ENCODE peak calls at places on chromosomes 13 and 19, in eight cellular contexts. One of them, this sample, is unnamed.

GRCh38 chr19:15866646-15867045 is 31.2 kb downstream of the CYP4F2 start:
- DNase-seq in CD8-positive, alpha-beta T cell: no peak
- DNase-seq in NCI-H446: no peak
- DNase-seq in stimulated activated CD4-positive, alpha-beta T cell treated with anti-CD3 and anti-CD28 coated beads, Interleukin-1b, Interleukin-23, amount 100 ng/mL, for 4 hours: no peak
- DNase-seq in putamen: no peak
- DNase-seq in fibroblast of the aortic adventitia: no peak
- DNase-seq in T-helper 1 cell: no peak
- DNase-seq in stimulated activated CD8-positive, alpha-beta memory T cell treated with anti-CD3 and anti-CD28 coated beads, Interleukin-7, amount 100 ng/mL, for 1 hour: no peak
- DNase-seq in this sample: no peak

GRCh38 chr19:4358709-4359626 is 15.6 kb downstream of the MPND start:
- DNase-seq in stimulated activated CD8-positive, alpha-beta memory T cell treated with anti-CD3 and anti-CD28 coated beads, Interleukin-7, amount 100 ng/mL, for 1 hour: no peak
- DNase-seq in CD8-positive, alpha-beta T cell: no peak
- DNase-seq in NCI-H446: no peak
- DNase-seq in stimulated activated CD4-positive, alpha-beta T cell treated with anti-CD3 and anti-CD28 coated beads, Interleukin-1b, Interleukin-23, amount 100 ng/mL, for 4 hours: no peak
- DNase-seq in T-helper 1 cell: no peak
- DNase-seq in putamen: no peak
- DNase-seq in fibroblast of the aortic adventitia: no peak
- DNase-seq in this sample: no peak

GRCh38 chr13:46321494-46322225 is 65.4 kb downstream of the RUBCNL start:
- DNase-seq in NCI-H446: no peak
- DNase-seq in stimulated activated CD8-positive, alpha-beta memory T cell treated with anti-CD3 and anti-CD28 coated beads, Interleukin-7, amount 100 ng/mL, for 1 hour: peak; percentile 49
- DNase-seq in putamen: peak; percentile 44
- DNase-seq in stimulated activated CD4-positive, alpha-beta T cell treated with anti-CD3 and anti-CD28 coated beads, Interleukin-1b, Interleukin-23, amount 100 ng/mL, for 4 hours: peak; percentile 56
- DNase-seq in T-helper 1 cell: peak; percentile 81
- DNase-seq in fibroblast of the aortic adventitia: peak; percentile 82
- DNase-seq in CD8-positive, alpha-beta T cell: peak; percentile 73
- DNase-seq in this sample: peak; percentile 68

GRCh38 chr13:31442605-31443004 is 242.8 kb downstream of the B3GLCT start:
- DNase-seq in putamen: no peak
- DNase-seq in stimulated activated CD4-positive, alpha-beta T cell treated with anti-CD3 and anti-CD28 coated beads, Interleukin-1b, Interleukin-23, amount 100 ng/mL, for 4 hours: no peak
- DNase-seq in stimulated activated CD8-positive, alpha-beta memory T cell treated with anti-CD3 and anti-CD28 coated beads, Interleukin-7, amount 100 ng/mL, for 1 hour: no peak
- DNase-seq in CD8-positive, alpha-beta T cell: no peak
- DNase-seq in fibroblast of the aortic adventitia: no peak
- DNase-seq in T-helper 1 cell: no peak
- DNase-seq in NCI-H446: no peak
- DNase-seq in this sample: no peak

GRCh38 chr13:47252627-47253026 is 355.8 kb upstream of the HTR2A start:
- DNase-seq in CD8-positive, alpha-beta T cell: no peak
- DNase-seq in fibroblast of the aortic adventitia: peak; percentile 62
- DNase-seq in stimulated activated CD4-positive, alpha-beta T cell treated with anti-CD3 and anti-CD28 coated beads, Interleukin-1b, Interleukin-23, amount 100 ng/mL, for 4 hours: no peak
- DNase-seq in putamen: no peak
- DNase-seq in T-helper 1 cell: no peak
- DNase-seq in NCI-H446: no peak
- DNase-seq in stimulated activated CD8-positive, alpha-beta memory T cell treated with anti-CD3 and anti-CD28 coated beads, Interleukin-7, amount 100 ng/mL, for 1 hour: no peak
- DNase-seq in this sample: no peak

GRCh38 chr19:34313188-34313587 is 51.8 kb upstream of the GPI start:
- DNase-seq in T-helper 1 cell: no peak
- DNase-seq in fibroblast of the aortic adventitia: peak; percentile 75
- DNase-seq in NCI-H446: no peak
- DNase-seq in stimulated activated CD8-positive, alpha-beta memory T cell treated with anti-CD3 and anti-CD28 coated beads, Interleukin-7, amount 100 ng/mL, for 1 hour: no peak
- DNase-seq in putamen: no peak
- DNase-seq in stimulated activated CD4-positive, alpha-beta T cell treated with anti-CD3 and anti-CD28 coated beads, Interleukin-1b, Interleukin-23, amount 100 ng/mL, for 4 hours: no peak
- DNase-seq in CD8-positive, alpha-beta T cell: no peak
- DNase-seq in this sample: no peak

GRCh38 chr19:56113071-56113632 is 7.9 kb downstream of the ZNF787 start:
- DNase-seq in CD8-positive, alpha-beta T cell: no peak
- DNase-seq in stimulated activated CD4-positive, alpha-beta T cell treated with anti-CD3 and anti-CD28 coated beads, Interleukin-1b, Interleukin-23, amount 100 ng/mL, for 4 hours: no peak
- DNase-seq in putamen: no peak
- DNase-seq in NCI-H446: no peak
- DNase-seq in stimulated activated CD8-positive, alpha-beta memory T cell treated with anti-CD3 and anti-CD28 coated beads, Interleukin-7, amount 100 ng/mL, for 1 hour: no peak
- DNase-seq in T-helper 1 cell: no peak
- DNase-seq in fibroblast of the aortic adventitia: no peak
- DNase-seq in this sample: no peak

GRCh38 chr13:30191491-30192100 is 115.8 kb downstream of the KATNAL1 start:
- DNase-seq in stimulated activated CD8-positive, alpha-beta memory T cell treated with anti-CD3 and anti-CD28 coated beads, Interleukin-7, amount 100 ng/mL, for 1 hour: no peak
- DNase-seq in stimulated activated CD4-positive, alpha-beta T cell treated with anti-CD3 and anti-CD28 coated beads, Interleukin-1b, Interleukin-23, amount 100 ng/mL, for 4 hours: no peak
- DNase-seq in putamen: no peak
- DNase-seq in NCI-H446: no peak
- DNase-seq in fibroblast of the aortic adventitia: no peak
- DNase-seq in T-helper 1 cell: no peak
- DNase-seq in CD8-positive, alpha-beta T cell: no peak
- DNase-seq in this sample: no peak

GRCh38 chr19:38728752-38729541 is 15.3 kb downstream of the CAPN12 start:
- DNase-seq in stimulated activated CD8-positive, alpha-beta memory T cell treated with anti-CD3 and anti-CD28 coated beads, Interleukin-7, amount 100 ng/mL, for 1 hour: no peak
- DNase-seq in CD8-positive, alpha-beta T cell: no peak
- DNase-seq in putamen: no peak
- DNase-seq in T-helper 1 cell: no peak
- DNase-seq in stimulated activated CD4-positive, alpha-beta T cell treated with anti-CD3 and anti-CD28 coated beads, Interleukin-1b, Interleukin-23, amount 100 ng/mL, for 4 hours: no peak
- DNase-seq in fibroblast of the aortic adventitia: no peak
- DNase-seq in NCI-H446: no peak
- DNase-seq in this sample: no peak